ENCODE peak calls at places on chromosomes 3 and 15, in eight cellular contexts. One of them, this sample, is unnamed.

GRCh38 chr3:29301332-29302011 is 20.6 kb downstream of the RBMS3 start:
- DNase-seq in NCI-H1694: no peak
- DNase-seq in SK-N-MC: no peak
- DNase-seq in A549: no peak
- DNase-seq in LoVo: no peak
- DNase-seq in psoas muscle: no peak
- DNase-seq in CD4-positive, CD25-positive, alpha-beta regulatory T cell: no peak
- DNase-seq in stimulated activated CD8-positive, alpha-beta memory T cell treated with anti-CD3 and anti-CD28 coated beads, Interleukin-15, amount 100 ng/mL, for 4 hours: no peak
- DNase-seq in this sample: no peak

GRCh38 chr15:88877906-88878305 is 17.4 kb downstream of the HAPLN3 start:
- DNase-seq in NCI-H1694: no peak
- DNase-seq in SK-N-MC: no peak
- DNase-seq in A549: no peak
- DNase-seq in LoVo: no peak
- DNase-seq in psoas muscle: no peak
- DNase-seq in CD4-positive, CD25-positive, alpha-beta regulatory T cell: no peak
- DNase-seq in stimulated activated CD8-positive, alpha-beta memory T cell treated with anti-CD3 and anti-CD28 coated beads, Interleukin-15, amount 100 ng/mL, for 4 hours: no peak
- DNase-seq in this sample: no peak

GRCh38 chr15:40859206-40859851 is 14.7 kb downstream of the RHOV start:
- DNase-seq in NCI-H1694: peak
- DNase-seq in SK-N-MC: peak
- DNase-seq in A549: peak
- DNase-seq in LoVo: peak
- DNase-seq in psoas muscle: peak
- DNase-seq in CD4-positive, CD25-positive, alpha-beta regulatory T cell: peak
- DNase-seq in stimulated activated CD8-positive, alpha-beta memory T cell treated with anti-CD3 and anti-CD28 coated beads, Interleukin-15, amount 100 ng/mL, for 4 hours: peak
- DNase-seq in this sample: no peak

GRCh38 chr3:66267031-66267430 is 46.2 kb downstream of the SLC25A26 start:
- DNase-seq in NCI-H1694: no peak
- DNase-seq in SK-N-MC: no peak
- DNase-seq in A549: no peak
- DNase-seq in LoVo: no peak
- DNase-seq in psoas muscle: no peak
- DNase-seq in CD4-positive, CD25-positive, alpha-beta regulatory T cell: no peak
- DNase-seq in stimulated activated CD8-positive, alpha-beta memory T cell treated with anti-CD3 and anti-CD28 coated beads, Interleukin-15, amount 100 ng/mL, for 4 hours: no peak
- DNase-seq in this sample: no peak

GRCh38 chr3:51622402-51622801 is 48.6 kb upstream of the TEX264 start:
- DNase-seq in NCI-H1694: no peak
- DNase-seq in SK-N-MC: no peak
- DNase-seq in A549: no peak
- DNase-seq in LoVo: no peak
- DNase-seq in psoas muscle: no peak
- DNase-seq in CD4-positive, CD25-positive, alpha-beta regulatory T cell: no peak
- DNase-seq in stimulated activated CD8-positive, alpha-beta memory T cell treated with anti-CD3 and anti-CD28 coated beads, Interleukin-15, amount 100 ng/mL, for 4 hours: no peak
- DNase-seq in this sample: no peak

GRCh38 chr15:25456196-25456595 is 17.4 kb upstream of the UBE3A start:
- DNase-seq in NCI-H1694: no peak
- DNase-seq in SK-N-MC: no peak
- DNase-seq in A549: no peak
- DNase-seq in LoVo: no peak
- DNase-seq in psoas muscle: no peak
- DNase-seq in CD4-positive, CD25-positive, alpha-beta regulatory T cell: no peak
- DNase-seq in stimulated activated CD8-positive, alpha-beta memory T cell treated with anti-CD3 and anti-CD28 coated beads, Interleukin-15, amount 100 ng/mL, for 4 hours: no peak
- DNase-seq in this sample: no peak

GRCh38 chr15:90301901-90302300 is 36.4 kb downstream of the NGRN start:
- DNase-seq in NCI-H1694: no peak
- DNase-seq in SK-N-MC: no peak
- DNase-seq in A549: no peak
- DNase-seq in LoVo: no peak
- DNase-seq in psoas muscle: no peak
- DNase-seq in CD4-positive, CD25-positive, alpha-beta regulatory T cell: no peak
- DNase-seq in stimulated activated CD8-positive, alpha-beta memory T cell treated with anti-CD3 and anti-CD28 coated beads, Interleukin-15, amount 100 ng/mL, for 4 hours: no peak
- DNase-seq in this sample: no peak

GRCh38 chr15:91622676-91623342 is 230.7 kb upstream of the SLCO3A1 start:
- DNase-seq in NCI-H1694: no peak
- DNase-seq in SK-N-MC: peak
- DNase-seq in A549: no peak
- DNase-seq in LoVo: no peak
- DNase-seq in psoas muscle: no peak
- DNase-seq in CD4-positive, CD25-positive, alpha-beta regulatory T cell: no peak
- DNase-seq in stimulated activated CD8-positive, alpha-beta memory T cell treated with anti-CD3 and anti-CD28 coated beads, Interleukin-15, amount 100 ng/mL, for 4 hours: no peak
- DNase-seq in this sample: no peak

GRCh38 chr3:120469440-120470415 is 18.9 kb upstream of the FSTL1 start:
- DNase-seq in NCI-H1694: no peak
- DNase-seq in SK-N-MC: no peak
- DNase-seq in A549: no peak
- DNase-seq in LoVo: peak
- DNase-seq in psoas muscle: no peak
- DNase-seq in CD4-positive, CD25-positive, alpha-beta regulatory T cell: no peak
- DNase-seq in stimulated activated CD8-positive, alpha-beta memory T cell treated with anti-CD3 and anti-CD28 coated beads, Interleukin-15, amount 100 ng/mL, for 4 hours: no peak
- DNase-seq in this sample: no peak

GRCh38 chr15:39213385-39213840 is 367.5 kb upstream of the THBS1 start:
- DNase-seq in NCI-H1694: no peak
- DNase-seq in SK-N-MC: no peak
- DNase-seq in A549: no peak
- DNase-seq in LoVo: peak
- DNase-seq in psoas muscle: no peak
- DNase-seq in CD4-positive, CD25-positive, alpha-beta regulatory T cell: no peak
- DNase-seq in stimulated activated CD8-positive, alpha-beta memory T cell treated with anti-CD3 and anti-CD28 coated beads, Interleukin-15, amount 100 ng/mL, for 4 hours: no peak
- DNase-seq in this sample: no peak

GRCh38 chr15:64895285-64896065 is 16.2 kb upstream of the ANKDD1A start:
- DNase-seq in NCI-H1694: no peak
- DNase-seq in SK-N-MC: no peak
- DNase-seq in A549: no peak
- DNase-seq in LoVo: no peak
- DNase-seq in psoas muscle: peak
- DNase-seq in CD4-positive, CD25-positive, alpha-beta regulatory T cell: peak
- DNase-seq in stimulated activated CD8-positive, alpha-beta memory T cell treated with anti-CD3 and anti-CD28 coated beads, Interleukin-15, amount 100 ng/mL, for 4 hours: no peak
- DNase-seq in this sample: peak

GRCh38 chr3:189953551-189953950 is 167.1 kb downstream of the P3H2 start:
- DNase-seq in NCI-H1694: no peak
- DNase-seq in SK-N-MC: no peak
- DNase-seq in A549: no peak
- DNase-seq in LoVo: no peak
- DNase-seq in psoas muscle: no peak
- DNase-seq in CD4-positive, CD25-positive, alpha-beta regulatory T cell: no peak
- DNase-seq in stimulated activated CD8-positive, alpha-beta memory T cell treated with anti-CD3 and anti-CD28 coated beads, Interleukin-15, amount 100 ng/mL, for 4 hours: no peak
- DNase-seq in this sample: no peak

GRCh38 chr15:63338170-63338569 is 43.5 kb downstream of the CA12 start:
- DNase-seq in NCI-H1694: no peak
- DNase-seq in SK-N-MC: no peak
- DNase-seq in A549: no peak
- DNase-seq in LoVo: no peak
- DNase-seq in psoas muscle: no peak
- DNase-seq in CD4-positive, CD25-positive, alpha-beta regulatory T cell: no peak
- DNase-seq in stimulated activated CD8-positive, alpha-beta memory T cell treated with anti-CD3 and anti-CD28 coated beads, Interleukin-15, amount 100 ng/mL, for 4 hours: no peak
- DNase-seq in this sample: no peak

GRCh38 chr3:108091498-108092259 is 848 bp upstream of the CD47 start:
- DNase-seq in NCI-H1694: no peak
- DNase-seq in SK-N-MC: no peak
- DNase-seq in A549: peak
- DNase-seq in LoVo: no peak
- DNase-seq in psoas muscle: no peak
- DNase-seq in CD4-positive, CD25-positive, alpha-beta regulatory T cell: peak
- DNase-seq in stimulated activated CD8-positive, alpha-beta memory T cell treated with anti-CD3 and anti-CD28 coated beads, Interleukin-15, amount 100 ng/mL, for 4 hours: no peak
- DNase-seq in this sample: no peak

GRCh38 chr15:52225230-52225629 is 34.0 kb upstream of the GNB5 start:
- DNase-seq in NCI-H1694: no peak
- DNase-seq in SK-N-MC: no peak
- DNase-seq in A549: no peak
- DNase-seq in LoVo: no peak
- DNase-seq in psoas muscle: no peak
- DNase-seq in CD4-positive, CD25-positive, alpha-beta regulatory T cell: no peak
- DNase-seq in stimulated activated CD8-positive, alpha-beta memory T cell treated with anti-CD3 and anti-CD28 coated beads, Interleukin-15, amount 100 ng/mL, for 4 hours: no peak
- DNase-seq in this sample: no peak

GRCh38 chr3:170108955-170109354 is 71.2 kb downstream of the GPR160 start:
- DNase-seq in NCI-H1694: no peak
- DNase-seq in SK-N-MC: no peak
- DNase-seq in A549: no peak
- DNase-seq in LoVo: no peak
- DNase-seq in psoas muscle: no peak
- DNase-seq in CD4-positive, CD25-positive, alpha-beta regulatory T cell: no peak
- DNase-seq in stimulated activated CD8-positive, alpha-beta memory T cell treated with anti-CD3 and anti-CD28 coated beads, Interleukin-15, amount 100 ng/mL, for 4 hours: no peak
- DNase-seq in this sample: no peak

GRCh38 chr15:35519536-35520149 is 26.3 kb downstream of the DPH6 start:
- DNase-seq in NCI-H1694: peak
- DNase-seq in SK-N-MC: peak
- DNase-seq in A549: no peak
- DNase-seq in LoVo: peak
- DNase-seq in psoas muscle: no peak
- DNase-seq in CD4-positive, CD25-positive, alpha-beta regulatory T cell: peak
- DNase-seq in stimulated activated CD8-positive, alpha-beta memory T cell treated with anti-CD3 and anti-CD28 coated beads, Interleukin-15, amount 100 ng/mL, for 4 hours: no peak
- DNase-seq in this sample: peak

GRCh38 chr3:81894598-81894997 is 133.2 kb upstream of the GBE1 start:
- DNase-seq in NCI-H1694: no peak
- DNase-seq in SK-N-MC: no peak
- DNase-seq in A549: no peak
- DNase-seq in LoVo: no peak
- DNase-seq in psoas muscle: no peak
- DNase-seq in CD4-positive, CD25-positive, alpha-beta regulatory T cell: no peak
- DNase-seq in stimulated activated CD8-positive, alpha-beta memory T cell treated with anti-CD3 and anti-CD28 coated beads, Interleukin-15, amount 100 ng/mL, for 4 hours: no peak
- DNase-seq in this sample: no peak

GRCh38 chr3:133112666-133113065 is 74.5 kb downstream of the TMEM108 start:
- DNase-seq in NCI-H1694: no peak
- DNase-seq in SK-N-MC: no peak
- DNase-seq in A549: no peak
- DNase-seq in LoVo: no peak
- DNase-seq in psoas muscle: no peak
- DNase-seq in CD4-positive, CD25-positive, alpha-beta regulatory T cell: no peak
- DNase-seq in stimulated activated CD8-positive, alpha-beta memory T cell treated with anti-CD3 and anti-CD28 coated beads, Interleukin-15, amount 100 ng/mL, for 4 hours: no peak
- DNase-seq in this sample: no peak

GRCh38 chr3:96863129-96863740 is 48.8 kb downstream of the EPHA6 start:
- DNase-seq in NCI-H1694: peak
- DNase-seq in SK-N-MC: peak
- DNase-seq in A549: no peak
- DNase-seq in LoVo: peak
- DNase-seq in psoas muscle: no peak
- DNase-seq in CD4-positive, CD25-positive, alpha-beta regulatory T cell: no peak
- DNase-seq in stimulated activated CD8-positive, alpha-beta memory T cell treated with anti-CD3 and anti-CD28 coated beads, Interleukin-15, amount 100 ng/mL, for 4 hours: no peak
- DNase-seq in this sample: no peak

GRCh38 chr15:59948924-59949613 is 55.0 kb upstream of the FOXB1 start:
- DNase-seq in NCI-H1694: no peak
- DNase-seq in SK-N-MC: no peak
- DNase-seq in A549: no peak
- DNase-seq in LoVo: no peak
- DNase-seq in psoas muscle: no peak
- DNase-seq in CD4-positive, CD25-positive, alpha-beta regulatory T cell: no peak
- DNase-seq in stimulated activated CD8-positive, alpha-beta memory T cell treated with anti-CD3 and anti-CD28 coated beads, Interleukin-15, amount 100 ng/mL, for 4 hours: no peak
- DNase-seq in this sample: no peak

GRCh38 chr3:3074551-3075257 is 35.5 kb downstream of the IL5RA start:
- DNase-seq in NCI-H1694: no peak
- DNase-seq in SK-N-MC: no peak
- DNase-seq in A549: no peak
- DNase-seq in LoVo: no peak
- DNase-seq in psoas muscle: no peak
- DNase-seq in CD4-positive, CD25-positive, alpha-beta regulatory T cell: no peak
- DNase-seq in stimulated activated CD8-positive, alpha-beta memory T cell treated with anti-CD3 and anti-CD28 coated beads, Interleukin-15, amount 100 ng/mL, for 4 hours: no peak
- DNase-seq in this sample: no peak

GRCh38 chr3:59451041-59451763 is 401.4 kb upstream of the CFAP20DC start:
- DNase-seq in NCI-H1694: no peak
- DNase-seq in SK-N-MC: no peak
- DNase-seq in A549: no peak
- DNase-seq in LoVo: no peak
- DNase-seq in psoas muscle: no peak
- DNase-seq in CD4-positive, CD25-positive, alpha-beta regulatory T cell: peak
- DNase-seq in stimulated activated CD8-positive, alpha-beta memory T cell treated with anti-CD3 and anti-CD28 coated beads, Interleukin-15, amount 100 ng/mL, for 4 hours: peak
- DNase-seq in this sample: peak

GRCh38 chr3:141129049-141130038 is 78.2 kb downstream of the SPSB4 start:
- DNase-seq in NCI-H1694: peak
- DNase-seq in SK-N-MC: no peak
- DNase-seq in A549: no peak
- DNase-seq in LoVo: no peak
- DNase-seq in psoas muscle: no peak
- DNase-seq in CD4-positive, CD25-positive, alpha-beta regulatory T cell: no peak
- DNase-seq in stimulated activated CD8-positive, alpha-beta memory T cell treated with anti-CD3 and anti-CD28 coated beads, Interleukin-15, amount 100 ng/mL, for 4 hours: no peak
- DNase-seq in this sample: no peak

GRCh38 chr3:15805756-15806266 is 8.0 kb upstream of the ANKRD28 start:
- DNase-seq in NCI-H1694: no peak
- DNase-seq in SK-N-MC: no peak
- DNase-seq in A549: no peak
- DNase-seq in LoVo: no peak
- DNase-seq in psoas muscle: no peak
- DNase-seq in CD4-positive, CD25-positive, alpha-beta regulatory T cell: no peak
- DNase-seq in stimulated activated CD8-positive, alpha-beta memory T cell treated with anti-CD3 and anti-CD28 coated beads, Interleukin-15, amount 100 ng/mL, for 4 hours: no peak
- DNase-seq in this sample: peak

GRCh38 chr15:41836072-41836471 is 2.6 kb upstream of the PLA2G4B start:
- DNase-seq in NCI-H1694: no peak
- DNase-seq in SK-N-MC: no peak
- DNase-seq in A549: no peak
- DNase-seq in LoVo: no peak
- DNase-seq in psoas muscle: no peak
- DNase-seq in CD4-positive, CD25-positive, alpha-beta regulatory T cell: no peak
- DNase-seq in stimulated activated CD8-positive, alpha-beta memory T cell treated with anti-CD3 and anti-CD28 coated beads, Interleukin-15, amount 100 ng/mL, for 4 hours: no peak
- DNase-seq in this sample: no peak

GRCh38 chr3:38121832-38122461 is 15.0 kb downstream of the ACAA1 start:
- DNase-seq in NCI-H1694: no peak
- DNase-seq in SK-N-MC: no peak
- DNase-seq in A549: no peak
- DNase-seq in LoVo: no peak
- DNase-seq in psoas muscle: no peak
- DNase-seq in CD4-positive, CD25-positive, alpha-beta regulatory T cell: no peak
- DNase-seq in stimulated activated CD8-positive, alpha-beta memory T cell treated with anti-CD3 and anti-CD28 coated beads, Interleukin-15, amount 100 ng/mL, for 4 hours: no peak
- DNase-seq in this sample: no peak

GRCh38 chr3:192121921-192122320 is 605.4 kb downstream of the FGF12 start:
- DNase-seq in NCI-H1694: no peak
- DNase-seq in SK-N-MC: no peak
- DNase-seq in A549: no peak
- DNase-seq in LoVo: no peak
- DNase-seq in psoas muscle: no peak
- DNase-seq in CD4-positive, CD25-positive, alpha-beta regulatory T cell: no peak
- DNase-seq in stimulated activated CD8-positive, alpha-beta memory T cell treated with anti-CD3 and anti-CD28 coated beads, Interleukin-15, amount 100 ng/mL, for 4 hours: no peak
- DNase-seq in this sample: no peak

GRCh38 chr15:59180946-59181345 is 25.7 kb upstream of the LDHAL6B start:
- DNase-seq in NCI-H1694: no peak
- DNase-seq in SK-N-MC: no peak
- DNase-seq in A549: no peak
- DNase-seq in LoVo: no peak
- DNase-seq in psoas muscle: no peak
- DNase-seq in CD4-positive, CD25-positive, alpha-beta regulatory T cell: no peak
- DNase-seq in stimulated activated CD8-positive, alpha-beta memory T cell treated with anti-CD3 and anti-CD28 coated beads, Interleukin-15, amount 100 ng/mL, for 4 hours: no peak
- DNase-seq in this sample: no peak

GRCh38 chr3:18751514-18751913 is 326.4 kb upstream of the SATB1 start:
- DNase-seq in NCI-H1694: no peak
- DNase-seq in SK-N-MC: no peak
- DNase-seq in A549: no peak
- DNase-seq in LoVo: no peak
- DNase-seq in psoas muscle: no peak
- DNase-seq in CD4-positive, CD25-positive, alpha-beta regulatory T cell: no peak
- DNase-seq in stimulated activated CD8-positive, alpha-beta memory T cell treated with anti-CD3 and anti-CD28 coated beads, Interleukin-15, amount 100 ng/mL, for 4 hours: no peak
- DNase-seq in this sample: no peak

GRCh38 chr3:64214002-64214696 is 11.1 kb downstream of the PRICKLE2 start:
- DNase-seq in NCI-H1694: no peak
- DNase-seq in SK-N-MC: no peak
- DNase-seq in A549: no peak
- DNase-seq in LoVo: peak
- DNase-seq in psoas muscle: peak
- DNase-seq in CD4-positive, CD25-positive, alpha-beta regulatory T cell: no peak
- DNase-seq in stimulated activated CD8-positive, alpha-beta memory T cell treated with anti-CD3 and anti-CD28 coated beads, Interleukin-15, amount 100 ng/mL, for 4 hours: no peak
- DNase-seq in this sample: no peak

GRCh38 chr3:60629816-60630215 is 621.4 kb downstream of the FHIT start:
- DNase-seq in NCI-H1694: no peak
- DNase-seq in SK-N-MC: no peak
- DNase-seq in A549: no peak
- DNase-seq in LoVo: no peak
- DNase-seq in psoas muscle: no peak
- DNase-seq in CD4-positive, CD25-positive, alpha-beta regulatory T cell: no peak
- DNase-seq in stimulated activated CD8-positive, alpha-beta memory T cell treated with anti-CD3 and anti-CD28 coated beads, Interleukin-15, amount 100 ng/mL, for 4 hours: no peak
- DNase-seq in this sample: no peak

GRCh38 chr15:81511160-81511559 is 137.1 kb upstream of the TMC3 start:
- DNase-seq in NCI-H1694: no peak
- DNase-seq in SK-N-MC: no peak
- DNase-seq in A549: no peak
- DNase-seq in LoVo: no peak
- DNase-seq in psoas muscle: no peak
- DNase-seq in CD4-positive, CD25-positive, alpha-beta regulatory T cell: no peak
- DNase-seq in stimulated activated CD8-positive, alpha-beta memory T cell treated with anti-CD3 and anti-CD28 coated beads, Interleukin-15, amount 100 ng/mL, for 4 hours: no peak
- DNase-seq in this sample: no peak

GRCh38 chr3:143307613-143308183 is 188.1 kb downstream of the CHST2 start:
- DNase-seq in NCI-H1694: no peak
- DNase-seq in SK-N-MC: no peak
- DNase-seq in A549: peak
- DNase-seq in LoVo: no peak
- DNase-seq in psoas muscle: no peak
- DNase-seq in CD4-positive, CD25-positive, alpha-beta regulatory T cell: no peak
- DNase-seq in stimulated activated CD8-positive, alpha-beta memory T cell treated with anti-CD3 and anti-CD28 coated beads, Interleukin-15, amount 100 ng/mL, for 4 hours: no peak
- DNase-seq in this sample: peak

This sample was measured in GM12878.